ENCODE peak calls at places on chromosomes 16 and 17, in eight cellular contexts. G is esophagus squamous epithelium, Q is AG10803, D is mucosa of descending colon, C is astrocyte of the spinal cord, P is heart right ventricle, J is fibroblast of lung, V is uterus. N is an unnamed sample.

GRCh38 chr17:31095239-31096105 is 695 bp downstream of the NF1 start:
- DNase-seq in C (peak; percentile 27), J (peak; percentile 56), P (peak; percentile 34), V (peak; percentile 61), D (peak; percentile 77), G (no peak), Q (peak; percentile 40), N (peak; percentile 39)

GRCh38 chr17:77174928-77175720 is 34.4 kb downstream of the SEC14L1 start:
- DNase-seq in Q (no peak), G (no peak), V (no peak), C (no peak), P (no peak), D (no peak), J (no peak), N (peak; percentile 7)

GRCh38 chr17:58507123-58507634 is 7.3 kb downstream of the MTMR4 start:
- DNase-seq in J (no peak), G (no peak), C (peak; percentile 70), V (no peak), Q (peak; percentile 16), P (no peak), D (no peak), N (no peak)

GRCh38 chr17:64155751-64156544 is 26.0 kb upstream of the ERN1 start:
- DNase-seq in P (peak; percentile 85), D (no peak), C (no peak), V (peak; percentile 52), Q (peak; percentile 24), G (no peak), J (peak; percentile 45), N (peak; percentile 51)

GRCh38 chr17:76515291-76515949 is 14.2 kb upstream of the RHBDF2 start:
- DNase-seq in P (peak; percentile 55), J (peak; percentile 96), V (peak; percentile 84), C (peak; percentile 79), G (no peak), Q (peak; percentile 100), D (peak; percentile 68), N (peak; percentile 99)

GRCh38 chr16:19184823-19185509 is 16.9 kb downstream of the SYT17 start:
- DNase-seq in G (no peak), Q (no peak), D (no peak), J (peak; percentile 26), C (no peak), V (no peak), P (no peak), N (no peak)

GRCh38 chr17:43563262-43564079 is 17.3 kb upstream of the ETV4 start:
- DNase-seq in J (no peak), G (no peak), Q (no peak), P (no peak), V (no peak), C (no peak), D (no peak), N (no peak)

GRCh38 chr16:1474796-1475551 is at the start of gene CLCN7:
- DNase-seq in D (peak; percentile 95), Q (peak; percentile 84), C (peak; percentile 87), P (peak; percentile 90), V (peak; percentile 89), J (peak; percentile 85), G (peak; percentile 59), N (peak; percentile 79)

GRCh38 chr17:68096111-68096510 is 60.6 kb downstream of the KPNA2 start:
- DNase-seq in V (no peak), C (no peak), G (no peak), Q (no peak), P (no peak), J (no peak), D (no peak), N (no peak)

GRCh38 chr17:61018938-61019337 is 341.3 kb downstream of the BCAS3 start:
- DNase-seq in D (no peak), J (no peak), V (no peak), G (no peak), C (no peak), Q (no peak), P (no peak), N (no peak)

GRCh38 chr17:42311240-42312034 is 23.1 kb downstream of the STAT5A start:
- DNase-seq in V (peak; percentile 95), G (no peak), P (peak; percentile 84), C (peak; percentile 68), J (peak; percentile 72), Q (peak; percentile 93), D (peak; percentile 64), N (peak; percentile 93)

GRCh38 chr17:76382803-76383644 is 1.4 kb upstream of the SPHK1 start:
- DNase-seq in J (peak; percentile 86), G (no peak), Q (peak; percentile 72), V (no peak), D (peak; percentile 77), P (peak; percentile 38), C (peak; percentile 69), N (peak; percentile 63)

GRCh38 chr17:70072900-70073299 is 2.1 kb upstream of the KCNJ16 start:
- DNase-seq in D (no peak), P (no peak), V (no peak), C (no peak), J (no peak), G (no peak), Q (no peak), N (no peak)

DNA sequence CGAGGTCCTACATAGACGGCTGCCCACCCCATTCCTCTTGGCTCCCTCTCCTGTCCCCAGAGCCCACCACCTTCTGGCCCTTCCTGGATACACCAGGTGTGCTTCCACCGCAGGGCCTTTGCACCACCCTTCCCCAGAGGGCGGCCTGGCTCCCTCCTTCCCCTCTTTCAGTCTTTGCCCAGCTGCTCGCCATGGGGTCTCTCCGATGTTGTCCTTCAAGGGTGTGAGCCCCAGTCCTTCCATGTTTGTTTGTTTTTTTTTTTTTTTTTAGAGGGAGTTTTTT is 4.1 kb downstream of the RNF213 start:
- DNase-seq in Q (no peak), J (no peak), V (no peak), P (no peak), C (no peak), G (no peak), D (no peak), N (no peak)
- H3K4me3 ChIP-seq in Q (no peak overlapping the region), J (no peak overlapping the region), V (no peak overlapping the region), P (peak overlapping the region; percentile 100), C (no peak overlapping the region), G (no peak overlapping the region), D (no peak overlapping the region), N (no peak overlapping the region)

DNA sequence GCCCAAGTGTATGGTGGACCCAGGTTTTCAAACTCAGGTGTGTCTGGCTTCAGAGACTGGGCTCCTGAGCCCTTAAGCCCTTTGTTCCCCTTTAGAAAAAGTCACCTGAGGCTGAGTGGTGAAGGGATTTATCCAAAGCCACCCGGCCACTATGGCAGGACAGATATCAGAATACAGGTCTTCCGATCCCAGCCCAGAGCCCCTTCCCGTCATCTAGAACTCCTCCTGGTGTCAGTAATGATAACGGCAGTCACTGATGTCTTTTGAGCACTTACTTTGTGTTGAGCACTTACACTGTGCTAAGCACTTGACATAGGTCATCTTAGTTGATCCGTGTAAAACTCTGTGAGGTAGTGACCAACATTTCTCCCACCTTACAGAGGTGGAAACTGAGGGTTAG is 16.6 kb downstream of the NOD2 start:
- DNase-seq in D (no peak), J (no peak), Q (no peak), G (no peak), V (no peak), C (no peak), P (no peak), N (no peak)
- TF ChIP-seq CTCF in D (no peak), J (no peak), Q (no peak), G (no peak), V (no peak), C (no peak), P (no peak), N (no peak)

GRCh38 chr17:82434216-82434565 is 15.8 kb upstream of the OGFOD3 start:
- DNase-seq in V (no peak), G (no peak), P (no peak), Q (no peak), D (no peak), C (no peak), J (no peak), N (no peak)
- H3K4me3 ChIP-seq in V (no peak overlapping the region), G (no peak overlapping the region), P (no peak overlapping the region), Q (no peak overlapping the region), D (no peak overlapping the region), C (no peak overlapping the region), J (no peak overlapping the region), N (no peak overlapping the region)

GRCh38 chr17:38867179-38867994 is 2.5 kb upstream of the LASP1 start:
- DNase-seq in J (peak; percentile 61), V (peak; percentile 77), D (no peak), G (no peak), C (peak; percentile 75), Q (peak; percentile 68), P (peak; percentile 57), N (peak; percentile 85)

GRCh38 chr17:38861399-38861843 is 7.9 kb upstream of the RPL23 start:
- DNase-seq in Q (no peak), D (no peak), P (no peak), J (no peak), G (no peak), V (no peak), C (no peak), N (peak; percentile 55)

GRCh38 chr17:38868968-38869646 is 751 bp upstream of the LASP1 start:
- DNase-seq in D (peak; percentile 95), Q (peak; percentile 87), C (peak; percentile 91), J (peak; percentile 83), P (peak; percentile 92), G (peak; percentile 45), V (peak; percentile 95), N (peak; percentile 93)

GRCh38 chr17:38868095-38868967 is 1.5 kb upstream of the LASP1 start:
- DNase-seq in J (peak; percentile 45), V (peak; percentile 79), D (no peak), G (no peak), C (no peak), P (peak; percentile 72), Q (peak; percentile 55), N (peak; percentile 69)

DNA sequence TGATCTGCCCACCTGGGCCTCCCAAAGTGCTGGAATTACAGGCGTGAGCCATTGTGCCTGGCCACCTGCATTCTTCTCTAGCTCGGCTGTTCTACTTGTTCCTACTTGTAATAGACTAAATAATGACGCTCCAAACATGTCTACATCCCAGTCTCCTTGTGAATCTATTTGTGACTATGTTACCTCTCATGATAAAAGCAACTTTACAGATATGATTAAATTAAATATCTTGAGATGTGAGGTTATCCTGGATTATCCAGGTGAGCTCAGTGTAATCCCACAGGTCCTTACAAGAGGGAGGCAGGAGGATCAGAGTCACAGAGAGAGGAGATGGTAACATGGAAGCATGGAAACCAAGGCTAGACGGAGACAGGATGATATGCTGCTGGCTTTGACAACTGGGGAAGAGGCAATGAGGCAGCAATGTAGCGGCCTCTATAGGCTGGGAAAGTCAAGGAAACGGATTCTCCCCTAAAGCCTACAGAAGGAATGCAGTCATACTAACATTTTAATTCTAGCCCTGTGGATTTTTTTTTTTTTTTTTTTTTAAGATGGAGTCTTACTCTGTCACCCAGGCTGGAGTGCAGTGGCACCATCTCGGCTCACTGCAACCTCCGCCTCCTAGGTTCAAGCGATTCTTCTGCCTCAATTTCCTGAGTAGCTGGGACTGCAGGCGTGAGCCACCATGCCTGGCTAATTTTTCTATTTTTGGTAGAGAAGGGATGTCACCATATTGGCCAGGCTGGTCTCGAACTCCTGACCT is 5.0 kb upstream of the LASP1 start:
- DNase-seq in P (no peak), C (peak; percentile 42), G (no peak), Q (no peak), V (no peak), D (no peak), J (peak; percentile 41), N (no peak)
- TF ChIP-seq CTCF in P (no peak), C (peak; percentile 68), G (no peak), Q (peak; percentile 57), V (no peak), D (no peak), J (peak; percentile 43), N (peak; percentile 46)